ENCODE peak calls at places on chromosome 20, in seven cellular contexts. D is K562, P is HCT116, E is H1, O is HepG2, K is SK-N-SH, F is GM12878. A is an unnamed sample.

GRCh38 chr20:46568570-46569129 is 18.2 kb upstream of the OCSTAMP start:
- DNase-seq in D (peak), P (no peak), E (no peak), O (peak), K (peak), F (no peak), A (no peak)

GRCh38 chr20:36105731-36106226 is 48.8 kb upstream of the EPB41L1 start:
- DNase-seq in D (no peak), P (no peak), E (no peak), O (no peak), K (no peak), F (no peak), A (no peak)

GRCh38 chr20:20010639-20011500 is 6.3 kb upstream of the NAA20 start:
- DNase-seq in D (no peak), P (no peak), E (no peak), O (peak), K (no peak), F (no peak), A (no peak)

GRCh38 chr20:53707341-53708102 is 113.9 kb upstream of the ZNF217 start:
- DNase-seq in D (no peak), P (no peak), E (no peak), O (no peak), K (no peak), F (peak), A (no peak)

GRCh38 chr20:58797371-58798050 is 53.2 kb downstream of the GNAS-AS1 start:
- DNase-seq in D (no peak), P (no peak), E (no peak), O (no peak), K (no peak), F (no peak), A (no peak)

GRCh38 chr20:19880256-19881079 is 122.4 kb downstream of the RIN2 start:
- DNase-seq in D (no peak), P (peak), E (no peak), O (peak), K (no peak), F (no peak), A (peak)

GRCh38 chr20:44810391-44811149 is at the start of gene RIMS4:
- DNase-seq in D (no peak), P (no peak), E (no peak), O (no peak), K (peak), F (no peak), A (no peak)

GRCh38 chr20:49559411-49560081 is 8.4 kb downstream of the PTGIS start:
- DNase-seq in D (no peak), P (no peak), E (no peak), O (no peak), K (no peak), F (no peak), A (no peak)

GRCh38 chr20:19380211-19380610 is 167.8 kb downstream of the SLC24A3 start:
- DNase-seq in D (no peak), P (no peak), E (no peak), O (no peak), K (no peak), F (no peak), A (no peak)

GRCh38 chr20:6533321-6533720 is 234.2 kb upstream of the BMP2 start:
- DNase-seq in D (no peak), P (no peak), E (no peak), O (no peak), K (no peak), F (no peak), A (no peak)

GRCh38 chr20:23393999-23394775 is 27.1 kb downstream of the NAPB start:
- DNase-seq in D (no peak), P (no peak), E (no peak), O (no peak), K (no peak), F (no peak), A (no peak)

GRCh38 chr20:54475334-54476287 is at the start of gene DOK5:
- DNase-seq in D (no peak), P (no peak), E (no peak), O (no peak), K (peak), F (no peak), A (no peak)

GRCh38 chr20:49866051-49866450 is 49.3 kb downstream of the SPATA2 start:
- DNase-seq in D (no peak), P (no peak), E (no peak), O (no peak), K (no peak), F (peak), A (no peak)

GRCh38 chr20:25360631-25361286 is 29.9 kb downstream of the ABHD12 start:
- DNase-seq in D (peak), P (no peak), E (no peak), O (no peak), K (peak), F (no peak), A (no peak)

GRCh38 chr20:40628877-40629276 is 60.2 kb downstream of the MAFB start:
- DNase-seq in D (no peak), P (no peak), E (no peak), O (no peak), K (no peak), F (no peak), A (no peak)

GRCh38 chr20:20205141-20205861 is 153.0 kb downstream of the CFAP61 start:
- DNase-seq in D (no peak), P (no peak), E (no peak), O (no peak), K (no peak), F (no peak), A (no peak)

GRCh38 chr20:34427331-34427730 is 64.3 kb downstream of the ITCH start:
- DNase-seq in D (no peak), P (no peak), E (no peak), O (no peak), K (no peak), F (no peak), A (no peak)

GRCh38 chr20:32564921-32565734 is 20.0 kb downstream of the NOL4L start:
- DNase-seq in D (peak), P (no peak), E (no peak), O (no peak), K (peak), F (no peak), A (no peak)

GRCh38 chr20:36862857-36863668 is 12.9 kb upstream of the TLDC2 start:
- DNase-seq in D (peak), P (no peak), E (no peak), O (no peak), K (no peak), F (no peak), A (no peak)

GRCh38 chr20:61762208-61762710 is 303.4 kb downstream of the TAF4 start:
- DNase-seq in D (no peak), P (no peak), E (no peak), O (no peak), K (no peak), F (no peak), A (no peak)

GRCh38 chr20:64078934-64079272 is 415 bp downstream of the RGS19 start:
- DNase-seq in D (no peak), P (no peak), E (no peak), O (no peak), K (no peak), F (no peak), A (no peak)

GRCh38 chr20:7924692-7925091 is 15.6 kb downstream of the HAO1 start:
- DNase-seq in D (no peak), P (no peak), E (no peak), O (peak), K (no peak), F (no peak), A (peak)

GRCh38 chr20:22584922-22585785 is 782 bp upstream of the FOXA2 start:
- DNase-seq in D (no peak), P (no peak), E (no peak), O (peak), K (no peak), F (no peak), A (no peak)

GRCh38 chr20:37380864-37381579 is 35.1 kb downstream of the SRC start:
- DNase-seq in D (no peak), P (no peak), E (no peak), O (no peak), K (peak), F (no peak), A (no peak)

GRCh38 chr20:24781061-24781980 is 167.7 kb upstream of the CST7 start:
- DNase-seq in D (peak), P (no peak), E (no peak), O (peak), K (peak), F (no peak), A (no peak)

GRCh38 chr20:4811661-4812181 is 90.0 kb downstream of the PRND start:
- DNase-seq in D (no peak), P (no peak), E (no peak), O (no peak), K (no peak), F (peak), A (no peak)

GRCh38 chr20:5545381-5545941 is 204.7 kb upstream of the SHLD1 start:
- DNase-seq in D (no peak), P (no peak), E (no peak), O (no peak), K (no peak), F (no peak), A (no peak)

GRCh38 chr20:57679113-57679512 is 30.7 kb downstream of the PMEPA1 start:
- DNase-seq in D (no peak), P (no peak), E (no peak), O (no peak), K (no peak), F (no peak), A (no peak)

GRCh38 chr20:40773376-40773775 is 84.3 kb upstream of the MAFB start:
- DNase-seq in D (no peak), P (no peak), E (no peak), O (no peak), K (no peak), F (no peak), A (no peak)

GRCh38 chr20:24353135-24353694 is 116.2 kb upstream of the SYNDIG1 start:
- DNase-seq in D (no peak), P (no peak), E (no peak), O (no peak), K (no peak), F (no peak), A (no peak)

GRCh38 chr20:38126146-38126912 is 38.7 kb downstream of the TGM2 start:
- DNase-seq in D (peak), P (no peak), E (no peak), O (no peak), K (no peak), F (no peak), A (no peak)

DNA sequence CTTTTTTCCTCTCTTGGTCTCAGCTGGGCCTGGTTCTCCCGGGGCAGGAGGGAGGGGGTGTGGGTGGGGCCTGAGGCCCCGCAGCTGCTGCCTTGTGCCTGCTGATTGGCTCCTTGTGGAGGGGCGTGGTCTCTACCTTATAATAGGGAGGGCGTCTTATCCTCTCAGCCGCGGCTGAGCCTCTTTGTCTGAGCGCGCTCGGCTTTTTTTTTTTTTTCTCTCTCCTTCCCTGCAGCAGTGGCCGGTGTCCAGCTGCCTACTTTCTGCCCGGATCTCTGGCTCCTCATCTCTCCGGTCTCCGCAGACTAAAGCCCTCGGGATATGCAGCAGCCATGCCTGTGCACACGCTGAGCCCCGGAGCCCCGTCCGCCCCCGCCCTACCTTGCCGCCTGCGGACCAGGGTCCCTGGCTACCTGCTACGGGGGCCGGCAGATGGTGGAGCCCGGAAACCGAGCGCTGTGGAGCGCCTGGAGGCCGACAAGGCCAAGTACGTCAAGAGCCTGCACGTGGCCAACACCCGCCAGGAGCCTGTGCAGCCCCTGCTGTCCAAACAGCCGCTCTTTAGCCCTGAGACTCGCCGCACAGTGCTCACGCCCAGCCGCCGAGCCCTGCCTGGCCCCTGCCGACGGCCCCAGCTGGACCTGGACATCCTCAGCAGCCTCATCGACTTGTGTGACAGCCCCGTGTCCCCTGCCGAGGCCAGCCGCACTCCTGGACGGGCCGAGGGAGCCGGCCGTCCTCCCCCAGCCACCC is 11.1 kb downstream of the FAM110A start:
- DNase-seq in D (peak), P (peak), E (peak), O (peak), K (peak), F (peak), A (no peak)
- TF ChIP-seq POLR2AphosphoS5 in D (no peak), P (no peak), E (no peak), O (no peak), K (peak), F (no peak), A (no peak)

GRCh38 chr20:51860015-51860882 is 57.9 kb upstream of the SALL4 start:
- DNase-seq in D (no peak), P (no peak), E (no peak), O (no peak), K (no peak), F (no peak), A (no peak)
- TF ChIP-seq SIN3A in D (no peak), P (no peak), E (no peak), O (no peak), K (no peak), F (no peak), A (no peak)

GRCh38 chr20:2624190-2624589 is 28.2 kb upstream of the NOP56 start:
- DNase-seq in D (no peak), P (no peak), E (no peak), O (no peak), K (no peak), F (no peak), A (no peak)
- H3K27ac ChIP-seq in D (no peak), P (no peak), E (no peak), O (no peak), K (no peak), F (no peak), A (no peak)

DNA sequence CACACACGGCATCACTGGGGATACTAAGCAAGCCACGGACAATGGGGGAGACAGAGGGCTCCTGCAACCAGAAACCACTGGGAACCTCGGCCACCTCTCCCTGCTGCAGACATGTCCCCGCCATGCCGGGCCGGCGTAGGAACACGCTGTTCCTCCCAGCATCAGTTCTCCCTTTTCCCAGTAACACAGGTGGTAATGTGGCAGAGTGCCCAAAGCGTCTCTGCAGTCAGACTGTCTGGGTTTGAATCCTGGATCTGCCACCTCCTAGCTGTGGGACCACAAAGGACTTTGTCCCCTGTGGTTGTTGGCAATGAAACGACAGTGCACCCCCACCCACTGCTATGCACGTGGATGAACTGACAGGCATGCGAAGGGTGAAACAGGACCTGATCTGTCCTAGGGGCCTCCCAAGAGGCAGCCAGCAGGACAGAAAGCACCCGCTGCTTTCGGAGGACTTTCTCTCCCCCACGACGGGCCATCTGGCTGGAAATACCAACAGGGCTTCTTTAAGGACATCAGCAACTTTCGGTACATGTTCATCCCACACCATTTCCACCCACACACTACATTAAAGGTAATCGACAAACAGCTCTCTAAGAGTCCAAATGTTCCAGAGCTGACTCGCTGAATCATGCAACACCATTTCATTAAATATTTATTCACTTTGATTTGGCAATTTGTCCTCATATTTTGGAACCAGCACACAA is 74.1 kb downstream of the SULF2 start:
- DNase-seq in D (no peak), P (no peak), E (no peak), O (peak), K (no peak), F (no peak), A (no peak)
- TF ChIP-seq POLR2AphosphoS5 in D (no peak), P (no peak), E (no peak), O (no peak), K (no peak), F (no peak), A (no peak)

A was measured in Panc1.